ENCODE peak calls at places on chromosomes 4 and X, in six cellular contexts. X is lower lobe of right lung, N is tibial nerve, L is choroid plexus epithelial cell, W is fibroblast of lung, Q is hepatocyte. A is an unnamed sample.

GRCh38 chr4:8290701-8290970 is 21.1 kb downstream of the HTRA3 start:
- DNase-seq in W (no peak), N (no peak), Q (no peak), X (peak), L (no peak), A (no peak)

GRCh38 chrX:43741843-43742573 is 85.9 kb downstream of the MAOA start:
- DNase-seq in Q (no peak), W (peak), L (peak), N (no peak), X (no peak), A (peak)

GRCh38 chr4:40685300-40685699 is 55.6 kb upstream of the RBM47 start:
- DNase-seq in N (no peak), L (peak), W (peak), X (no peak), Q (no peak), A (peak)

GRCh38 chrX:30653415-30654131 is at the start of gene GK:
- DNase-seq in Q (peak), X (peak), N (no peak), L (no peak), W (peak), A (peak)

GRCh38 chrX:153642655-153643430 is 4.2 kb upstream of the DUSP9 start:
- DNase-seq in W (no peak), X (no peak), Q (no peak), L (no peak), N (no peak), A (no peak)

GRCh38 chr4:60250657-60251056 is 949.5 kb upstream of the ADGRL3 start:
- DNase-seq in Q (no peak), N (no peak), X (no peak), W (no peak), L (no peak), A (no peak)

GRCh38 chr4:156197216-156197615 is 243.6 kb upstream of the CTSO start:
- DNase-seq in N (no peak), W (no peak), X (no peak), Q (no peak), L (no peak), A (no peak)

GRCh38 chr4:6364146-6364545 is 94.5 kb downstream of the WFS1 start:
- DNase-seq in N (no peak), X (no peak), Q (no peak), L (no peak), W (no peak), A (no peak)

GRCh38 chr4:60718874-60719273 is 481.3 kb upstream of the ADGRL3 start:
- DNase-seq in X (no peak), Q (no peak), W (no peak), N (no peak), L (no peak), A (no peak)

GRCh38 chr4:184163813-184164212 is 53.9 kb downstream of the ENPP6 start:
- DNase-seq in X (peak), W (peak), Q (peak), L (peak), N (no peak), A (peak)

GRCh38 chr4:138138774-138139173 is 103.4 kb downstream of the SLC7A11 start:
- DNase-seq in L (no peak), X (no peak), Q (no peak), N (no peak), W (no peak), A (no peak)

GRCh38 chrX:23662853-23663252 is 4.4 kb upstream of the PRDX4 start:
- DNase-seq in L (peak), N (no peak), W (peak), Q (no peak), X (no peak), A (peak)

GRCh38 chrX:69503835-69504625 is at the start of gene NALF2:
- DNase-seq in N (no peak), L (peak), Q (peak), X (peak), W (peak), A (peak)
- TF ChIP-seq CTCF in N (no peak), L (no peak), Q (no peak), X (no peak), W (no peak), A (no peak)

GRCh38 chr4:111811661-111812060 is 333.6 kb upstream of the FAM241A start:
- DNase-seq in N (no peak), Q (no peak), X (no peak), W (no peak), L (no peak), A (no peak)

GRCh38 chr4:111807556-111807955 is 337.7 kb upstream of the FAM241A start:
- DNase-seq in N (no peak), Q (no peak), L (no peak), X (no peak), W (no peak), A (no peak)

GRCh38 chr4:111802191-111802590 is 343.1 kb upstream of the FAM241A start:
- DNase-seq in X (no peak), W (peak), L (peak), Q (no peak), N (no peak), A (peak)

GRCh38 chr4:111808174-111808573 is 337.1 kb upstream of the FAM241A start:
- DNase-seq in X (no peak), W (no peak), Q (no peak), N (no peak), L (no peak), A (no peak)

DNA sequence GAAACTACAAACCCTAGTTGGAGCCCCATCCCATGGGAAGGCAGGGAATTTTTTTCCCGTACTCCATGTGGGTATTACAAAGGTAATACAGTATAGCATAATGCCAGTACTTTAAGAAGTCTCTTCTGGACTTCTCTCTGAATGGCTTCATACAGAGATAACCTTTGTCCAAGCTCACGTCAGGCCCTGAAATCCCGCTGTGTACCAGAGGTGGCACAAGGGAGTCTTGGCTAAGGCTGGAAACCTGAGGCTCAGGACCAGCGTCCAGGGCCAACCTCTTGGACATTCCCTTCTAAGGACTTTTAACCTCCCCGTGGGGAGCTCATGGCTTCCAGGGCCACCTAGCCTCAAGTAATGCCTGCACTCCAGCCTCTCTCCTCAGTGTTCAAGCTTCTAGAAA is 338.9 kb upstream of the FAM241A start:
- DNase-seq in L (no peak), Q (peak), W (no peak), X (no peak), N (no peak), A (peak)
- TF ChIP-seq CTCF in L (peak), Q (no peak), W (no peak), X (no peak), N (no peak), A (peak)

GRCh38 chr4:178275671-178276360 is 833.6 kb upstream of the AGA start:
- DNase-seq in Q (no peak), N (no peak), X (no peak), L (no peak), W (no peak), A (peak)
- TF ChIP-seq CTCF in Q (no peak), N (no peak), X (no peak), L (no peak), W (no peak), A (no peak)

DNA sequence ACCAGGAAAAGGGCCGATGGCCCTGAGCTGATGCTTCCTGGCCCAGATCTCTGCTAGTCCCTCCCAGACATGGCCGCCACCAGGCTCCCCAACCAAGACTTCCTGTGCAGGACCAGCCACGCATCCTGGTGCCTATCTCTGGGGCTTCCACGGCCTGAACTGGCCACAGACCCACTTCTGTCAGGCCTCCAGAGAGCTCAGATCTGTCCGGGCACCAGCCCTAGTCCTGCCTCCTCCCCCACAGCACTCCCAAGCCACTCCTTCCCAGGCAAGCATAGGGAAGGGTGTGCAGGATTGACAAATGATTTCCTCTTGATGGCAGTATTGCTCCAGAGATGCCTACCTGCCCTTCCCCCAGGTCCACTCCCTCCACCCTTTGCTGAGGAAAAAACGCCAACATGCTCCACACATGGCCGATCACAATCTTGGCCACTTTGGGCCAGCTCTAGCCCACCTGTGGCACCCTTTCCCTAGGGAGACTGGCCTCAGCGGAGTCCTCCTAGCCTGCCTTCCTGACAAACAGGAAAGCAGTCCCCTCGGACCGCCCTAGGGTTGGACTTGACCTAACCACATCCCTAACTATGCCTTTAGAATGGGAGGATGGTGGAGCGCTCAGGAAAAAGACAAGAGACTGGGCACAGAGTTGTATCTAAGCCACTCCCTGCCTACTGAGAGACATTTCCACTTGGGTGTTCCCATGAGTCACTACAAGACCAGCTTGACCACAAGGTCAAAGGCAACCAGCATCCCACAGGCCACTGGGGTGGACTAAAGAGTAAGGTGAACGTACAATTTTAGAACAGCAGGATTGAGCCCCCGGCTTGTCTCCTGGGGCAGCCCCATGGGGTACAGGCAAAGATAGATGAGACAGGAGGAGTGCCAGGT is 277.5 kb upstream of the AGTR2 start:
- DNase-seq in X (no peak), N (no peak), W (peak), Q (no peak), L (peak), A (peak)
- TF ChIP-seq CTCF in X (no peak), N (peak), W (no peak), Q (no peak), L (no peak), A (peak)

DNA sequence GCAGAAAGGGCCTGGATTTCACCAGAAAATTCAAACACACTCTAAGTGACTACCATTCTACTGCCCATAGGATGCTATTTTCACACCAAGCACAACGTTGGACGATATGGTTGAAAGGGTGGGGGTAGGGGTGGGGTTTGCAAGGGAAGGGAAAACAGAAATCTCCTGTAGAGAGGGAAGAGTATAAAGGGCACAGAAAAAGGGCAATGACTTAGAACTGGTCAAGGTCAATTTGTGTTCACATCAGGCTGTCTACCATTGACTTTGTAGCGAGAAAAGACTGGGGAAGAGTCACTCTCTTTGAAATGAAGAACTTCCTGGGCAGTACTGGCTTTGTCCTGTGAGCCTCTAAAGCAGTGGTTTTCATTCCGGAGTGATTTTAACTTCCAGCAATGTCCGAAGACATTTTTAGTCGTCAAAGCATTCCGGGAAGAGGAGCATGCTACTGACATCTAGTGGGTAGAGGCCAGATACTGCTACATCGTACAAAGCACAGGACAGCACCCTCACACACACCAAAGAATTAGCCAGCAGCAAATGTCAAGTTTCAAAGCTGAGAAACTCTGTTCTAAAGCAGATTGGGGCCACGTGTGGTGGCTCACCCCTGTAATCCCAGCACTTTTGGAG is 48.4 kb upstream of the SLC7A3 start:
- DNase-seq in N (no peak), L (peak), Q (peak), W (peak), X (no peak), A (peak)
- TF ChIP-seq CTCF in N (no peak), L (peak), Q (peak), W (peak), X (no peak), A (peak)

GRCh38 chrX:155864655-155865054 is 16.5 kb upstream of the VAMP7 start:
- DNase-seq in W (no peak), L (peak), X (no peak), N (no peak), Q (no peak), A (peak)
- TF ChIP-seq CTCF in W (peak), L (peak), X (no peak), N (no peak), Q (peak), A (no peak)

DNA sequence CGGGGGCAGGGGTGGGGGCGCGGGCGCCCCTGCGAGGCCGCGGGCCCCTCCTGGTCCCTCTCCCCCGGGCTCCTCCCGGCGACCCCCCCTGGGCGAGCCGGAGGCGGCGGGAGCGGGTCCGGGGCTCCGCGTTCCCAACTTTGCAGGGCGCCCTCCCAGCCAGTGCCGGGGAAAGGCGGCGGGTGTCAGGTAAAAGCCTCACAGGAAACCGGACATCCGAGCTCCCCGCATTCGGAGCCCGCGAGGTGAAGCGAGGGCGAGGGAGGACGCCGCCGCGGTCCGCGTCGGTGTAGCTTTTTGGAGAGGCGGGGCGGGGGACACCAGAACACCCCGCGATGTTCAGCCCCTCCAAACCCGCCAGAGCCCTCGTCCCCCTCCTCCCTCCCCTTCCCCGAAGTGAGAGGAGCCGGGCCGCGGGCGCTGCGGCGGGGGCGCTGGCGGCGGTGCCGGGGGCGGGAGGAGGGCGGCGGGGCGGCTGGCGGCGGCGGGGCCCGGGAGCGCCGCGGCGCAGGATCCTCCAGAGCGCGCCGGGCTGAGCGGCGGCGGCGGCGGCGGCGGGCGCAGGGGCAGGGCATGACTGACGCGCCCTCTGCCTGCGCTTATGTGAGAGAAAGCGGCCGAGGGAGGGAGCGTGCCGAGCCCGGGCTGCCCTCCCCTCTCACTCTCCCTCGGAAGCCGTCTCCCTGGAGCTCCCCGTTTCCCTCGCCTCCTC is at the start of gene VEGFC:
- DNase-seq in N (no peak), L (peak), W (peak), X (peak), Q (peak), A (peak)
- TF ChIP-seq CTCF in N (no peak), L (no peak), W (peak), X (no peak), Q (peak), A (peak)

DNA sequence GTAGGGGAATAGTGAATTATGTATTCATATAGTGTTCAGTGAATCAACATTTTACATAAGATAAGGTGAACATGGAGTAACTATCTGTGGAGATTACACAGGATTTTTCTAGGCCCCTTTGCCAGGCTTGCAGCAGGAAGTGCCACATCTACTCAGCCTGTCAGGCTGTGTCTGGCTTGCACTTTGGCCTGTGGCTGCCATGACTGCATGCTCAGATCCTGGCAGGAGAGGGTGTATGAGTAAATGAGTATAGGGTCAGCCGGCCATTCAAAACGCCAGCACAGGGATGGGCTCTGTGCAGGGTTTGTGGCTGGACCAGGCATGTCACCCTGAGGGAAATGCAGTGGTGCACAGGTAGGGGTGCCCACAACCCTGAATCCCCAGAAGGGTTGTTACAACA is 51.9 kb downstream of the UBQLN2 start:
- DNase-seq in X (no peak), N (no peak), Q (peak), L (no peak), W (no peak), A (no peak)
- TF ChIP-seq CTCF in X (no peak), N (no peak), Q (no peak), L (no peak), W (no peak), A (no peak)

GRCh38 chr4:1465173-1466033 is 59.2 kb upstream of the NKX1-1 start:
- DNase-seq in X (no peak), W (no peak), Q (no peak), N (no peak), L (no peak), A (no peak)

GRCh38 chr4:1463088-1463926 is 57.1 kb upstream of the NKX1-1 start:
- DNase-seq in N (no peak), X (peak), W (peak), L (peak), Q (peak), A (no peak)

GRCh38 chr4:1466034-1466960 is 60.1 kb upstream of the NKX1-1 start:
- DNase-seq in L (no peak), X (no peak), N (no peak), W (no peak), Q (no peak), A (no peak)

GRCh38 chr4:1463927-1464540 is 57.8 kb upstream of the NKX1-1 start:
- DNase-seq in L (no peak), N (no peak), X (no peak), Q (no peak), W (no peak), A (no peak)

DNA sequence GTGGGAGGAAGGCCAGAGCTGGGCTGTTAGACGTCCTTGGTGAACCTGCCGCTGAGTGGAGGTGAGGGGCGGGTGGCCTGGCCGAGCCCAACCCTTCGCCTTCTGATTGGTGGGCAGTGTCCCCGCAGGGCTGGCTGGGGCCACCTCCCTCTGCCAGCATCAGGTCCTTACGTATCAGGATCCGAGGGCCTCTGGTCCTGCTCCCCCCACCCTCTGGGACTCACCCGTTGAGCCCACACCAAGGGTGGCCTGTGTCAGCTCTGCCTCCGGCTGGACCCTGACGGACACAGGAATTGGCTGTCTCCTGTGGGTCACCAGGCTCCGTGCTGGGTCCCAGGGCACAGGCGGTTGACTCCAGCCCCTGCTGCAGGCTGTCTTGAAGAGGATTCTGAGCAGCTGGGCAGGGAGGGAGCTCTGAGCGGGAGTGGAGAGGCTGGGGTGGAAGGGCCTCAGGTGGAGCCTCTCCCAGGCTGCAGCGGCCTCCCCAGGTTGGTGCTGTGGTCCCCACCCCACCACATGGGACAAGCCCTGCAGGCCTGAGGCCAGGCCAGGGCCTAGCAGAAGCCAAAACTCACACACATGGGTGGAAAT is 58.4 kb upstream of the NKX1-1 start:
- DNase-seq in Q (no peak), L (no peak), X (no peak), W (no peak), N (no peak), A (no peak)
- TF ChIP-seq CTCF in Q (no peak), L (no peak), X (no peak), W (no peak), N (no peak), A (no peak)

A was measured in MCF 10A.